ENCODE peak calls at places on chromosomes 11 and 22, in eight cellular contexts. F, R, L, V, N, Z, K and C are unnamed samples.

GRCh38 chr11:70477607-70478006 is 79.3 kb downstream of the CTTN start:
- DNase-seq in K (no peak), Z (no peak), N (no peak), L (no peak), R (no peak), F (no peak), V (no peak), C (no peak)

GRCh38 chr22:48866906-48867597 is 960.6 kb downstream of the BRD1 start:
- DNase-seq in N (no peak), V (no peak), F (no peak), K (no peak), R (no peak), Z (no peak), L (no peak), C (no peak)

GRCh38 chr11:27371490-27371889 is 8.5 kb upstream of the CCDC34 start:
- DNase-seq in N (no peak), L (no peak), V (no peak), F (no peak), Z (no peak), R (no peak), K (no peak), C (no peak)

GRCh38 chr11:133160754-133161153 is 371.5 kb downstream of the OPCML start:
- DNase-seq in N (no peak), V (no peak), Z (no peak), R (no peak), F (no peak), L (no peak), K (no peak), C (no peak)

GRCh38 chr11:66847461-66848232 is 4.4 kb downstream of the RCE1 start:
- DNase-seq in K (no peak), V (no peak), R (no peak), L (no peak), Z (no peak), N (no peak), F (no peak), C (no peak)

GRCh38 chr22:21761086-21761485 is 25.5 kb upstream of the YPEL1 start:
- DNase-seq in L (no peak), V (peak), Z (no peak), R (no peak), K (no peak), N (no peak), F (no peak), C (no peak)

GRCh38 chr11:44217432-44217831 is 92.5 kb downstream of the ALX4 start:
- DNase-seq in L (no peak), F (no peak), Z (no peak), N (no peak), V (peak), K (no peak), R (no peak), C (no peak)

GRCh38 chr11:34243620-34244493 is 114.0 kb downstream of the ABTB2 start:
- DNase-seq in F (no peak), N (no peak), K (no peak), R (peak), Z (no peak), V (peak), L (peak), C (no peak)

GRCh38 chr11:66017354-66017753 is 5.5 kb downstream of the CST6 start:
- DNase-seq in K (no peak), R (no peak), V (no peak), Z (no peak), F (no peak), L (no peak), N (no peak), C (no peak)

GRCh38 chr11:100831929-100832480 is 144.9 kb downstream of the ARHGAP42 start:
- DNase-seq in N (no peak), L (no peak), Z (no peak), V (peak), R (peak), F (no peak), K (no peak), C (no peak)

GRCh38 chr11:19441752-19442553 is 201.2 kb upstream of the E2F8 start:
- DNase-seq in R (peak), L (peak), F (no peak), Z (no peak), V (peak), N (no peak), K (no peak), C (no peak)

GRCh38 chr11:20647976-20648565 is 21.3 kb upstream of the NELL1 start:
- DNase-seq in V (peak), F (no peak), R (peak), K (no peak), Z (peak), L (peak), N (peak), C (no peak)

GRCh38 chr22:35921777-35922176 is 106.8 kb downstream of the RBFOX2 start:
- DNase-seq in N (no peak), L (peak), V (peak), K (peak), Z (peak), R (peak), F (no peak), C (peak)

GRCh38 chr11:134516529-134516928 is 104.5 kb upstream of the B3GAT1 start:
- DNase-seq in Z (no peak), K (no peak), V (no peak), L (no peak), R (no peak), N (no peak), F (no peak), C (no peak)

GRCh38 chr11:69603978-69604524 is 36.9 kb upstream of the CCND1 start:
- DNase-seq in N (no peak), Z (no peak), R (no peak), K (no peak), F (no peak), V (no peak), L (no peak), C (no peak)

GRCh38 chr22:46738642-46738960 is 549 bp upstream of the CERK start:
- DNase-seq in V (no peak), F (no peak), Z (no peak), K (no peak), L (no peak), N (no peak), R (no peak), C (no peak)

GRCh38 chr22:35375031-35375430 is 5.9 kb upstream of the HMOX1 start:
- DNase-seq in Z (no peak), F (no peak), L (no peak), N (no peak), V (peak), R (peak), K (no peak), C (no peak)

GRCh38 chr11:94125408-94126120 is 3.1 kb upstream of the PANX1 start:
- DNase-seq in V (no peak), L (no peak), K (no peak), Z (no peak), N (no peak), R (no peak), F (no peak), C (no peak)

GRCh38 chr22:50673231-50674126 is 856 bp downstream of the SHANK3 start:
- DNase-seq in Z (peak), V (no peak), F (peak), K (no peak), N (no peak), L (no peak), R (no peak), C (no peak)

GRCh38 chr11:62680825-62681240 is 2.0 kb upstream of the UBXN1 start:
- DNase-seq in Z (peak), V (peak), N (no peak), L (peak), F (no peak), R (peak), K (peak), C (no peak)

GRCh38 chr11:22634897-22635629 is 9.4 kb upstream of the FANCF start:
- DNase-seq in Z (no peak), K (peak), F (no peak), V (peak), N (no peak), R (peak), L (no peak), C (no peak)

GRCh38 chr22:35376728-35377472 is 4.0 kb upstream of the HMOX1 start:
- DNase-seq in L (peak), V (peak), N (peak), R (peak), K (peak), Z (peak), F (peak), C (peak)

GRCh38 chr11:117796456-117797428 is at the start of gene DSCAML1:
- DNase-seq in R (no peak), Z (peak), F (no peak), V (peak), N (no peak), L (no peak), K (no peak), C (peak)

GRCh38 chr22:42065408-42066132 is 5.0 kb downstream of the NAGA start:
- DNase-seq in N (no peak), F (no peak), V (no peak), R (no peak), Z (no peak), K (no peak), L (no peak), C (peak)

GRCh38 chr22:35258144-35258988 is 1.1 kb downstream of the HMGXB4 start:
- DNase-seq in N (no peak), L (peak), V (peak), K (no peak), F (no peak), Z (peak), R (peak), C (no peak)

GRCh38 chr22:37349043-37349814 is 66.9 kb downstream of the CYTH4 start:
- DNase-seq in R (no peak), F (no peak), L (no peak), K (no peak), N (no peak), V (no peak), Z (no peak), C (no peak)

GRCh38 chr11:7576671-7577225 is 62.9 kb downstream of the PPFIBP2 start:
- DNase-seq in K (no peak), F (no peak), V (peak), R (peak), Z (no peak), L (no peak), N (no peak), C (no peak)

GRCh38 chr11:9092846-9093778 is 1.7 kb upstream of the SCUBE2 start:
- DNase-seq in K (no peak), Z (no peak), F (no peak), V (peak), L (peak), R (peak), N (no peak), C (no peak)

GRCh38 chr11:93728792-93729128 is 12.5 kb downstream of the TAF1D start:
- DNase-seq in F (no peak), N (no peak), L (no peak), V (no peak), K (no peak), Z (no peak), R (no peak), C (no peak)

GRCh38 chr11:118152552-118153471 is at the start of gene SCN4B:
- DNase-seq in N (peak), L (peak), Z (peak), K (no peak), R (peak), F (peak), V (peak), C (peak)

GRCh38 chr11:114050258-114050927 is 9.1 kb upstream of the ZBTB16 start:
- DNase-seq in K (no peak), V (no peak), Z (no peak), N (no peak), R (no peak), F (no peak), L (no peak), C (no peak)

GRCh38 chr22:40718250-40719204 is 39.2 kb downstream of the MCHR1 start:
- DNase-seq in R (no peak), Z (no peak), L (no peak), N (no peak), K (no peak), V (no peak), F (no peak), C (no peak)

GRCh38 chr22:48596111-48596860 is 1231.4 kb downstream of the BRD1 start:
- DNase-seq in V (no peak), L (no peak), F (peak), N (no peak), K (no peak), R (no peak), Z (no peak), C (no peak)

GRCh38 chr11:100719362-100719761 is 32.3 kb downstream of the ARHGAP42 start:
- DNase-seq in Z (no peak), N (no peak), F (no peak), R (peak), V (peak), K (peak), L (peak), C (no peak)

GRCh38 chr11:122920579-122920978 is 38.0 kb downstream of the JHY start:
- DNase-seq in K (no peak), V (no peak), Z (no peak), R (no peak), N (no peak), L (no peak), F (no peak), C (no peak)

GRCh38 chr11:118045191-118045590 is 31.7 kb upstream of the TMPRSS4 start:
- DNase-seq in F (no peak), Z (no peak), K (no peak), N (no peak), R (no peak), L (no peak), V (no peak), C (no peak)